ENCODE peak calls at places on chromosomes 6 and 20, in nine cellular contexts. One of them, this sample, is unnamed.

GRCh38 chr6:169271158-169271936 is 17.7 kb upstream of the THBS2 start:
- DNase-seq in left lung: no peak
- DNase-seq in HFF-Myc: no peak
- DNase-seq in breast epithelium: no peak
- DNase-seq in tibial artery: no peak
- DNase-seq in HCT116: no peak
- DNase-seq in upper lobe of right lung: no peak
- DNase-seq in AG04449: no peak
- DNase-seq in heart left ventricle: no peak
- DNase-seq in this sample: no peak

GRCh38 chr6:147161974-147162495 is 42.2 kb upstream of the STXBP5 start:
- DNase-seq in left lung: no peak
- DNase-seq in HFF-Myc: no peak
- DNase-seq in breast epithelium: no peak
- DNase-seq in tibial artery: no peak
- DNase-seq in HCT116: no peak
- DNase-seq in upper lobe of right lung: no peak
- DNase-seq in AG04449: no peak
- DNase-seq in heart left ventricle: no peak
- DNase-seq in this sample: no peak

GRCh38 chr6:43938178-43939101 is 168.4 kb downstream of the VEGFA start:
- DNase-seq in left lung: no peak
- DNase-seq in HFF-Myc: no peak
- DNase-seq in breast epithelium: no peak
- DNase-seq in tibial artery: peak; percentile 57
- DNase-seq in HCT116: no peak
- DNase-seq in upper lobe of right lung: no peak
- DNase-seq in AG04449: no peak
- DNase-seq in heart left ventricle: no peak
- DNase-seq in this sample: no peak

GRCh38 chr6:140393665-140394064 is 1019.2 kb upstream of the CITED2 start:
- DNase-seq in left lung: no peak
- DNase-seq in HFF-Myc: peak; percentile 30
- DNase-seq in breast epithelium: no peak
- DNase-seq in tibial artery: no peak
- DNase-seq in HCT116: no peak
- DNase-seq in upper lobe of right lung: no peak
- DNase-seq in AG04449: no peak
- DNase-seq in heart left ventricle: no peak
- DNase-seq in this sample: no peak

GRCh38 chr20:1328680-1329330 is at the start of gene SDCBP2:
- DNase-seq in left lung: no peak
- DNase-seq in HFF-Myc: no peak
- DNase-seq in breast epithelium: no peak
- DNase-seq in tibial artery: peak; percentile 65
- DNase-seq in HCT116: peak; percentile 23
- DNase-seq in upper lobe of right lung: peak; percentile 77
- DNase-seq in AG04449: no peak
- DNase-seq in heart left ventricle: no peak
- DNase-seq in this sample: peak; percentile 90

GRCh38 chr6:154039231-154039842 is at the start of gene OPRM1:
- DNase-seq in left lung: peak; percentile 78
- DNase-seq in HFF-Myc: peak; percentile 0
- DNase-seq in breast epithelium: no peak
- DNase-seq in tibial artery: peak; percentile 66
- DNase-seq in HCT116: no peak
- DNase-seq in upper lobe of right lung: peak; percentile 69
- DNase-seq in AG04449: no peak
- DNase-seq in heart left ventricle: peak; percentile 32
- DNase-seq in this sample: no peak

GRCh38 chr6:149965191-149966020 is 1.7 kb downstream of the ULBP1 start:
- DNase-seq in left lung: no peak
- DNase-seq in HFF-Myc: no peak
- DNase-seq in breast epithelium: no peak
- DNase-seq in tibial artery: no peak
- DNase-seq in HCT116: no peak
- DNase-seq in upper lobe of right lung: no peak
- DNase-seq in AG04449: no peak
- DNase-seq in heart left ventricle: no peak
- DNase-seq in this sample: no peak

GRCh38 chr20:3160418-3160817 is 753 bp upstream of the FASTKD5 start:
- DNase-seq in left lung: no peak
- DNase-seq in HFF-Myc: no peak
- DNase-seq in breast epithelium: no peak
- DNase-seq in tibial artery: no peak
- DNase-seq in HCT116: no peak
- DNase-seq in upper lobe of right lung: no peak
- DNase-seq in AG04449: no peak
- DNase-seq in heart left ventricle: no peak
- DNase-seq in this sample: peak; percentile 69

GRCh38 chr20:31713312-31714049 is 9.2 kb downstream of the BCL2L1 start:
- DNase-seq in left lung: no peak
- DNase-seq in HFF-Myc: peak; percentile 79
- DNase-seq in breast epithelium: no peak
- DNase-seq in tibial artery: peak; percentile 93
- DNase-seq in HCT116: peak; percentile 69
- DNase-seq in upper lobe of right lung: peak; percentile 73
- DNase-seq in AG04449: peak; percentile 55
- DNase-seq in heart left ventricle: peak; percentile 89
- DNase-seq in this sample: peak; percentile 86

GRCh38 chr6:116010400-116011095 is 50.1 kb downstream of the FRK start:
- DNase-seq in left lung: peak; percentile 28
- DNase-seq in HFF-Myc: peak; percentile 25
- DNase-seq in breast epithelium: peak; percentile 61
- DNase-seq in tibial artery: peak; percentile 80
- DNase-seq in HCT116: peak; percentile 67
- DNase-seq in upper lobe of right lung: peak; percentile 67
- DNase-seq in AG04449: peak; percentile 12
- DNase-seq in heart left ventricle: peak; percentile 78
- DNase-seq in this sample: peak; percentile 50

GRCh38 chr6:154167163-154167562 is 128.1 kb downstream of the OPRM1 start:
- DNase-seq in left lung: no peak
- DNase-seq in HFF-Myc: no peak
- DNase-seq in breast epithelium: no peak
- DNase-seq in tibial artery: no peak
- DNase-seq in HCT116: no peak
- DNase-seq in upper lobe of right lung: no peak
- DNase-seq in AG04449: no peak
- DNase-seq in heart left ventricle: peak; percentile 26
- DNase-seq in this sample: no peak

GRCh38 chr20:2421247-2421646 is 40.5 kb downstream of the TGM6 start:
- DNase-seq in left lung: no peak
- DNase-seq in HFF-Myc: no peak
- DNase-seq in breast epithelium: no peak
- DNase-seq in tibial artery: no peak
- DNase-seq in HCT116: peak; percentile 21
- DNase-seq in upper lobe of right lung: no peak
- DNase-seq in AG04449: no peak
- DNase-seq in heart left ventricle: no peak
- DNase-seq in this sample: no peak

GRCh38 chr6:4610256-4610655 is 165.9 kb upstream of the CDYL start:
- DNase-seq in left lung: no peak
- DNase-seq in HFF-Myc: no peak
- DNase-seq in breast epithelium: no peak
- DNase-seq in tibial artery: peak; percentile 77
- DNase-seq in HCT116: no peak
- DNase-seq in upper lobe of right lung: no peak
- DNase-seq in AG04449: no peak
- DNase-seq in heart left ventricle: peak; percentile 71
- DNase-seq in this sample: peak; percentile 90

GRCh38 chr6:81774542-81774941 is 22.1 kb upstream of the TENT5A start:
- DNase-seq in left lung: no peak
- DNase-seq in HFF-Myc: no peak
- DNase-seq in breast epithelium: no peak
- DNase-seq in tibial artery: no peak
- DNase-seq in HCT116: no peak
- DNase-seq in upper lobe of right lung: no peak
- DNase-seq in AG04449: no peak
- DNase-seq in heart left ventricle: no peak
- DNase-seq in this sample: no peak

GRCh38 chr6:80528115-80528514 is 421.6 kb downstream of the BCKDHB start:
- DNase-seq in left lung: no peak
- DNase-seq in HFF-Myc: peak; percentile 65
- DNase-seq in breast epithelium: no peak
- DNase-seq in tibial artery: no peak
- DNase-seq in HCT116: no peak
- DNase-seq in upper lobe of right lung: no peak
- DNase-seq in AG04449: no peak
- DNase-seq in heart left ventricle: no peak
- DNase-seq in this sample: no peak

DNA sequence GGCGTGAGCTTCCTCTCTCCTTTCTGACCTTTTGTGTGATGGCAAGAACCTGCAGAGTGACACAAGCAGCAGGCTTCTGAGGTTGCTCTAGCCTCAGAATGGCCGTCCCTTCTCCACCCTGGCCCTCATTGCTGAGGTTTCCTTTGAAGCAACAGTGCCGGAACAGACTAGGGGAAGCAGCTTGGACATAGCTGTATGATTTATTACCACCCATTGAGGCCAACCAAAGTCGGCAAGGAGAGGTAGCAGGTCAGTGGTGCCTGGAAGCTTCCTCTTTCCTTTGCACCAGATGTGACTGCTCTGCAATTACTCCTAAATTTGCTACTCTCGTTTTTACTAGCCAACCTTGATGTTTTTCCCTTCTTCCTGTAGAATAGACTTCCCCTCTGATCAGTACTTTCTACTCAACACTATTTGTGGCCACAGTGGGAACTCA is 31.4 kb downstream of the PTPN1 start:
- DNase-seq in left lung: no peak
- DNase-seq in HFF-Myc: no peak
- DNase-seq in breast epithelium: no peak
- DNase-seq in tibial artery: no peak
- DNase-seq in HCT116: peak; percentile 43
- DNase-seq in upper lobe of right lung: no peak
- DNase-seq in AG04449: no peak
- DNase-seq in heart left ventricle: no peak
- DNase-seq in this sample: no peak
- TF ChIP-seq CTCF in left lung: no peak
- TF ChIP-seq CTCF in HFF-Myc: no peak
- TF ChIP-seq CTCF in breast epithelium: no peak
- TF ChIP-seq CTCF in tibial artery: no peak
- TF ChIP-seq CTCF in HCT116: no peak
- TF ChIP-seq CTCF in upper lobe of right lung: no peak
- TF ChIP-seq CTCF in AG04449: no peak
- TF ChIP-seq CTCF in heart left ventricle: no peak
- TF ChIP-seq CTCF in this sample: no peak

DNA sequence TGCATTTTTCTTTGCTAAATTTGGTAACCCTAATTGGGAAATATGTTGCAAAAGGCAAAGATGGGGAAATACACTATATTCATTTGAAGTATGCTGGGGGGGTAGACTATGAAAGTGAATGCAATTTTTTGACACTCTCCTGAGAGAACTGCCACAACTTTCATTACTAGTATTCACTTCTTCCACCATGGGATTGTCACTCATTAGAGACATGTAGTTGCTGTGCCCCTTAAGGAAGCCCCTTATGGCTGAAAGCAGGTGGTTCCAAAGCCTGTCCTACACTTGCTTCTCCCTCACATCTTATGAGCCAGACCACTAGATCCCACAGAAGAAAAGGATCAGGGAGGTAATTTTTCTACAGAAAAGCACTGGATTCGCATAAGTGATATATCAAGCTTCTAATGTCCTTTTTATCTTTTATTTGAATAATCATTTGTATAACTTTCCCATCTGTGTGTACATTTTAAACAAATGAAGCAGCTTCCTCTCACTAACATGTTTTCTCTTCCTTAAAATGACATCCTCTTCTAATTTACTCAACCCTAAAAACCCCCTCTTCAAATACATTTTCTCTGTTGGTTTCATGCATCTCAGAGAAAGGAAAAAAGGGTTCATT is 83.8 kb downstream of the GCLC start:
- DNase-seq in left lung: no peak
- DNase-seq in HFF-Myc: no peak
- DNase-seq in breast epithelium: no peak
- DNase-seq in tibial artery: no peak
- DNase-seq in HCT116: no peak
- DNase-seq in upper lobe of right lung: no peak
- DNase-seq in AG04449: no peak
- DNase-seq in heart left ventricle: no peak
- DNase-seq in this sample: no peak
- H3K4me3 ChIP-seq in left lung: no peak overlapping the region
- H3K4me3 ChIP-seq in HFF-Myc: no peak overlapping the region
- H3K4me3 ChIP-seq in breast epithelium: no peak overlapping the region
- H3K4me3 ChIP-seq in tibial artery: no peak overlapping the region
- H3K4me3 ChIP-seq in HCT116: no peak overlapping the region
- H3K4me3 ChIP-seq in upper lobe of right lung: no peak overlapping the region
- H3K4me3 ChIP-seq in AG04449: no peak overlapping the region
- H3K4me3 ChIP-seq in heart left ventricle: no peak overlapping the region
- H3K4me3 ChIP-seq in this sample: no peak overlapping the region

GRCh38 chr6:117188627-117189201 is 76.6 kb upstream of the VGLL2 start:
- DNase-seq in left lung: no peak
- DNase-seq in HFF-Myc: no peak
- DNase-seq in breast epithelium: no peak
- DNase-seq in tibial artery: no peak
- DNase-seq in HCT116: peak; percentile 6
- DNase-seq in upper lobe of right lung: no peak
- DNase-seq in AG04449: no peak
- DNase-seq in heart left ventricle: no peak
- DNase-seq in this sample: no peak
- TF ChIP-seq CTCF in left lung: no peak
- TF ChIP-seq CTCF in HFF-Myc: peak; percentile 28
- TF ChIP-seq CTCF in breast epithelium: no peak
- TF ChIP-seq CTCF in tibial artery: no peak
- TF ChIP-seq CTCF in HCT116: peak; percentile 48
- TF ChIP-seq CTCF in upper lobe of right lung: peak; percentile 20
- TF ChIP-seq CTCF in AG04449: no peak
- TF ChIP-seq CTCF in heart left ventricle: peak; percentile 55
- TF ChIP-seq CTCF in this sample: no peak

GRCh38 chr6:129707882-129708495 is 2.0 kb downstream of the ARHGAP18 start:
- DNase-seq in left lung: no peak
- DNase-seq in HFF-Myc: no peak
- DNase-seq in breast epithelium: no peak
- DNase-seq in tibial artery: no peak
- DNase-seq in HCT116: no peak
- DNase-seq in upper lobe of right lung: no peak
- DNase-seq in AG04449: no peak
- DNase-seq in heart left ventricle: no peak
- DNase-seq in this sample: no peak
- H3K4me3 ChIP-seq in left lung: peak overlapping the region; percentile 66
- H3K4me3 ChIP-seq in HFF-Myc: peak overlapping the region; percentile 74
- H3K4me3 ChIP-seq in breast epithelium: peak overlapping the region; percentile 81
- H3K4me3 ChIP-seq in tibial artery: peak overlapping the region; percentile 67
- H3K4me3 ChIP-seq in HCT116: no peak overlapping the region
- H3K4me3 ChIP-seq in upper lobe of right lung: peak overlapping the region; percentile 72
- H3K4me3 ChIP-seq in AG04449: peak overlapping the region; percentile 86
- H3K4me3 ChIP-seq in heart left ventricle: no peak overlapping the region
- H3K4me3 ChIP-seq in this sample: no peak overlapping the region

GRCh38 chr6:95819939-95820338 is 195.8 kb upstream of the FUT9 start:
- DNase-seq in left lung: no peak
- DNase-seq in HFF-Myc: no peak
- DNase-seq in breast epithelium: no peak
- DNase-seq in tibial artery: no peak
- DNase-seq in HCT116: no peak
- DNase-seq in upper lobe of right lung: no peak
- DNase-seq in AG04449: no peak
- DNase-seq in heart left ventricle: no peak
- DNase-seq in this sample: no peak
- TF ChIP-seq CTCF in left lung: no peak
- TF ChIP-seq CTCF in HFF-Myc: no peak
- TF ChIP-seq CTCF in breast epithelium: no peak
- TF ChIP-seq CTCF in tibial artery: no peak
- TF ChIP-seq CTCF in HCT116: no peak
- TF ChIP-seq CTCF in upper lobe of right lung: no peak
- TF ChIP-seq CTCF in AG04449: no peak
- TF ChIP-seq CTCF in heart left ventricle: no peak
- TF ChIP-seq CTCF in this sample: no peak

GRCh38 chr6:42786525-42786985 is 4.7 kb downstream of the BICRAL start:
- DNase-seq in left lung: no peak
- DNase-seq in HFF-Myc: no peak
- DNase-seq in breast epithelium: no peak
- DNase-seq in tibial artery: no peak
- DNase-seq in HCT116: no peak
- DNase-seq in upper lobe of right lung: no peak
- DNase-seq in AG04449: no peak
- DNase-seq in heart left ventricle: no peak
- DNase-seq in this sample: no peak
- H3K4me3 ChIP-seq in left lung: no peak overlapping the region
- H3K4me3 ChIP-seq in HFF-Myc: no peak overlapping the region
- H3K4me3 ChIP-seq in breast epithelium: peak overlapping the region; percentile 85
- H3K4me3 ChIP-seq in tibial artery: no peak overlapping the region
- H3K4me3 ChIP-seq in HCT116: no peak overlapping the region
- H3K4me3 ChIP-seq in upper lobe of right lung: peak overlapping the region; percentile 14
- H3K4me3 ChIP-seq in AG04449: no peak overlapping the region
- H3K4me3 ChIP-seq in heart left ventricle: no peak overlapping the region
- H3K4me3 ChIP-seq in this sample: no peak overlapping the region

This sample was measured in lower leg skin.